ENCODE peak calls at places on chromosomes 5 and 9, in five cellular contexts. Y is nephron progenitor cell; I is Peyer's patch; K is GM04504; U is stimulated activated naive CD4-positive, alpha-beta T cell. Q is an unnamed sample.

GRCh38 chr5:44233691-44234090 is 155.5 kb downstream of the FGF10 start:
- DNase-seq in Y (no peak), I (no peak), K (peak; percentile 11), U (no peak), Q (no peak)

GRCh38 chr5:150589791-150590601 is 50.5 kb upstream of the SYNPO start:
- DNase-seq in Y (peak; percentile 41), I (peak; percentile 71), K (peak; percentile 15), U (no peak), Q (peak; percentile 60)

GRCh38 chr9:93451762-93452709 is 551 bp downstream of the FAM120A start:
- DNase-seq in Y (peak; percentile 62), I (peak; percentile 75), K (no peak), U (peak; percentile 46), Q (no peak)

GRCh38 chr9:70259512-70259802 is 679 bp downstream of the SMC5 start:
- DNase-seq in Y (no peak), I (no peak), K (no peak), U (no peak), Q (no peak)

GRCh38 chr9:88587182-88587581 is 52.2 kb downstream of the NXNL2 start:
- DNase-seq in Y (no peak), I (peak; percentile 63), K (no peak), U (no peak), Q (no peak)

GRCh38 chr9:114450833-114451706 is 54.2 kb downstream of the WHRN start:
- DNase-seq in Y (no peak), I (peak; percentile 63), K (no peak), U (no peak), Q (no peak)

GRCh38 chr5:129904667-129905466 is 602 bp downstream of the CHSY3 start:
- DNase-seq in Y (peak; percentile 60), I (no peak), K (no peak), U (no peak), Q (no peak)

GRCh38 chr9:128635266-128636023 is 21.2 kb downstream of the DYNC2I2 start:
- DNase-seq in Y (peak; percentile 68), I (peak; percentile 91), K (peak; percentile 94), U (no peak), Q (peak; percentile 34)

GRCh38 chr9:25207402-25207801 is 470.8 kb downstream of the TUSC1 start:
- DNase-seq in Y (no peak), I (no peak), K (no peak), U (no peak), Q (no peak)

GRCh38 chr9:124350485-124351263 is 64.6 kb downstream of the PSMB7 start:
- DNase-seq in Y (no peak), I (peak; percentile 48), K (no peak), U (no peak), Q (no peak)

Q was measured in NCI-H1694.